ENCODE peak calls at places on chromosome 2, in eight cellular contexts. One of them, this sample, is unnamed.
A peak's percentile ranks its signal among the peaks of the same experiment; 100 is the strongest.

GRCh38 chr2:279956-280654 is 7.8 kb downstream of the ALKAL2 start:
- DNase-seq in stomach: no peak
- DNase-seq in cardiac muscle cell: no peak
- DNase-seq in IMR-90: no peak
- DNase-seq in CD8-positive, alpha-beta T cell: no peak
- DNase-seq in CD4-positive, alpha-beta memory T cell: no peak
- DNase-seq in iPS DF 6.9: no peak
- DNase-seq in neuronal stem cell: no peak
- DNase-seq in this sample: no peak

GRCh38 chr2:217942731-217943335 is 60.0 kb downstream of the TNS1 start:
- DNase-seq in cardiac muscle cell: no peak
- DNase-seq in IMR-90: no peak
- DNase-seq in stomach: no peak
- DNase-seq in CD4-positive, alpha-beta memory T cell: no peak
- DNase-seq in CD8-positive, alpha-beta T cell: no peak
- DNase-seq in neuronal stem cell: no peak
- DNase-seq in iPS DF 6.9: no peak
- DNase-seq in this sample: peak; percentile 48

GRCh38 chr2:143646271-143646670 is 517.1 kb downstream of the ARHGAP15 start:
- DNase-seq in CD4-positive, alpha-beta memory T cell: no peak
- DNase-seq in cardiac muscle cell: no peak
- DNase-seq in stomach: no peak
- DNase-seq in IMR-90: no peak
- DNase-seq in neuronal stem cell: no peak
- DNase-seq in CD8-positive, alpha-beta T cell: no peak
- DNase-seq in iPS DF 6.9: no peak
- DNase-seq in this sample: no peak

GRCh38 chr2:65291221-65292094 is 63.8 kb downstream of the ACTR2 start:
- DNase-seq in cardiac muscle cell: no peak
- DNase-seq in CD8-positive, alpha-beta T cell: no peak
- DNase-seq in stomach: no peak
- DNase-seq in IMR-90: no peak
- DNase-seq in neuronal stem cell: no peak
- DNase-seq in CD4-positive, alpha-beta memory T cell: no peak
- DNase-seq in iPS DF 6.9: no peak
- DNase-seq in this sample: no peak

GRCh38 chr2:16630463-16630862 is 35.2 kb downstream of the CYRIA start:
- DNase-seq in CD8-positive, alpha-beta T cell: no peak
- DNase-seq in IMR-90: no peak
- DNase-seq in neuronal stem cell: no peak
- DNase-seq in cardiac muscle cell: no peak
- DNase-seq in stomach: no peak
- DNase-seq in CD4-positive, alpha-beta memory T cell: no peak
- DNase-seq in iPS DF 6.9: no peak
- DNase-seq in this sample: no peak

GRCh38 chr2:85770369-85770768 is 16.6 kb downstream of the ATOH8 start:
- DNase-seq in cardiac muscle cell: no peak
- DNase-seq in stomach: no peak
- DNase-seq in neuronal stem cell: no peak
- DNase-seq in CD4-positive, alpha-beta memory T cell: no peak
- DNase-seq in iPS DF 6.9: no peak
- DNase-seq in CD8-positive, alpha-beta T cell: no peak
- DNase-seq in IMR-90: peak; percentile 66
- DNase-seq in this sample: no peak

GRCh38 chr2:11154460-11155325 is 574 bp upstream of the SLC66A3 start:
- DNase-seq in neuronal stem cell: peak; percentile 94
- DNase-seq in CD4-positive, alpha-beta memory T cell: peak; percentile 97
- DNase-seq in IMR-90: peak; percentile 93
- DNase-seq in stomach: peak; percentile 98
- DNase-seq in CD8-positive, alpha-beta T cell: peak; percentile 98
- DNase-seq in cardiac muscle cell: peak; percentile 98
- DNase-seq in iPS DF 6.9: peak; percentile 50
- DNase-seq in this sample: peak; percentile 100

GRCh38 chr2:26941486-26941885 is 29.0 kb upstream of the MAPRE3 start:
- DNase-seq in CD4-positive, alpha-beta memory T cell: no peak
- DNase-seq in iPS DF 6.9: no peak
- DNase-seq in IMR-90: no peak
- DNase-seq in stomach: no peak
- DNase-seq in cardiac muscle cell: no peak
- DNase-seq in neuronal stem cell: no peak
- DNase-seq in CD8-positive, alpha-beta T cell: no peak
- DNase-seq in this sample: no peak

GRCh38 chr2:96114546-96114902 is 1.8 kb downstream of the ADRA2B start:
- DNase-seq in cardiac muscle cell: no peak
- DNase-seq in stomach: no peak
- DNase-seq in iPS DF 6.9: no peak
- DNase-seq in IMR-90: no peak
- DNase-seq in CD4-positive, alpha-beta memory T cell: no peak
- DNase-seq in CD8-positive, alpha-beta T cell: no peak
- DNase-seq in neuronal stem cell: no peak
- DNase-seq in this sample: no peak

GRCh38 chr2:203737360-203737759 is 30.9 kb downstream of the CD28 start:
- DNase-seq in iPS DF 6.9: no peak
- DNase-seq in stomach: no peak
- DNase-seq in neuronal stem cell: no peak
- DNase-seq in cardiac muscle cell: no peak
- DNase-seq in CD4-positive, alpha-beta memory T cell: no peak
- DNase-seq in CD8-positive, alpha-beta T cell: no peak
- DNase-seq in IMR-90: peak; percentile 35
- DNase-seq in this sample: no peak

GRCh38 chr2:1804251-1804855 is 60.0 kb upstream of the PXDN start:
- DNase-seq in CD4-positive, alpha-beta memory T cell: no peak
- DNase-seq in cardiac muscle cell: no peak
- DNase-seq in CD8-positive, alpha-beta T cell: no peak
- DNase-seq in IMR-90: no peak
- DNase-seq in iPS DF 6.9: no peak
- DNase-seq in neuronal stem cell: no peak
- DNase-seq in stomach: no peak
- DNase-seq in this sample: no peak

DNA sequence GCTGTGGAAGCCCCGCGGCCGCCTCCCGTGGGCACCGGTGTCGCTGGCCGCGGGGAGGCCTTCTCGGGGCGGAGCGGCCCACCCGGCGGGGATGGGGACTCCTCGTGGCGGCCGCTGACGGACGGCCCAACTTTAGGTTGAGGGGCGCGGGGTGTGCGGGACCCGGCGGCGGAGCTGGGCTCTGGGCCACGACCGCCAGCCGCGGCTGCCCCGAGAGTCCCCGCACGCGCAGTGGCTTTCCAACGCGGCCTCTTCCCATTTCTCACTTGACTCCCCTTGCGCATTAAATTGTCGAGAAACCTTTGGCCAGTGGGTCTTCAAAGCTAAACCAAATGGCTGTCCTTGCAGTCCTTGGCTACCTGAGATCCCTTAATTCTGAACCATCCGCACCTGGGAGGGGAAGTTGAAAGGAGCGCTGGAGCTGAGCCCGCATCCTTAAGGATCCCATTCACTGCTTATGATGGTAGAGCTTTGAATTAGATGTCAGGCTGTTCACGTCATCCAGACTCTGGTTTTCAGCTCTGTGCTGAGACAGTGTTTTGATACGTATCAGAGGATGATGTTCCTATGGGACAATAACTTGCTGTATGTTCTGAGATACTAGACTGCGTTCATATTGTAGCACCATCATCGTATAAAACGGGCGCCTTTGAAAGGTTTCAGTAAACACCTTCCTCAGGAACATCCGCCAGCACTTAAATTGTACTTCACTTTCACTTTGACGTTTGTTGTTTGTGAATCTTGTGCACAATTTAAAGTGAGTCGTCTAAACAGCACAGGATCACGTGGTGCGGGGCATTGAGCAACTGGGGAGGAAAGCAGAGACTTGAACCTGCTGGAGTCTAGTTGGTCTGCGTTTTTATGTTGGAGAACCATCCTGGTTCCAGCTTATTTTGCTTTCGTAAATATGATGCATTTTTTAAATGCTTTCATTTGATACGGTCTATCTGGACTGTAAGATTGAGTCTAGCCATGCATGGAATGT is 874 bp downstream of the CLIP4 start:
- DNase-seq in CD8-positive, alpha-beta T cell: peak; percentile 57
- DNase-seq in CD4-positive, alpha-beta memory T cell: peak; percentile 78
- DNase-seq in cardiac muscle cell: peak; percentile 86
- DNase-seq in IMR-90: peak; percentile 85
- DNase-seq in iPS DF 6.9: no peak
- DNase-seq in neuronal stem cell: no peak
- DNase-seq in stomach: peak; percentile 58
- DNase-seq in this sample: peak; percentile 15
- H3K4me3 ChIP-seq in CD8-positive, alpha-beta T cell: peak overlapping the region; percentile 80
- H3K4me3 ChIP-seq in CD4-positive, alpha-beta memory T cell: peak overlapping the region; percentile 88
- H3K4me3 ChIP-seq in cardiac muscle cell: peak overlapping the region; percentile 54
- H3K4me3 ChIP-seq in IMR-90: peak overlapping the region; percentile 88
- H3K4me3 ChIP-seq in iPS DF 6.9: peak overlapping the region; percentile 60
- H3K4me3 ChIP-seq in neuronal stem cell: peak overlapping the region; percentile 55
- H3K4me3 ChIP-seq in stomach: peak overlapping the region; percentile 75
- H3K4me3 ChIP-seq in this sample: peak overlapping the region; percentile 44

GRCh38 chr2:111025288-111025687 is 95.4 kb upstream of the BCL2L11 start:
- DNase-seq in CD8-positive, alpha-beta T cell: no peak
- DNase-seq in stomach: no peak
- DNase-seq in CD4-positive, alpha-beta memory T cell: no peak
- DNase-seq in cardiac muscle cell: no peak
- DNase-seq in neuronal stem cell: no peak
- DNase-seq in iPS DF 6.9: no peak
- DNase-seq in IMR-90: no peak
- DNase-seq in this sample: no peak

GRCh38 chr2:111017909-111018308 is 102.8 kb upstream of the BCL2L11 start:
- DNase-seq in cardiac muscle cell: no peak
- DNase-seq in IMR-90: no peak
- DNase-seq in CD4-positive, alpha-beta memory T cell: no peak
- DNase-seq in neuronal stem cell: no peak
- DNase-seq in iPS DF 6.9: no peak
- DNase-seq in CD8-positive, alpha-beta T cell: no peak
- DNase-seq in stomach: no peak
- DNase-seq in this sample: no peak

GRCh38 chr2:111024496-111024895 is 96.2 kb upstream of the BCL2L11 start:
- DNase-seq in neuronal stem cell: no peak
- DNase-seq in IMR-90: no peak
- DNase-seq in cardiac muscle cell: no peak
- DNase-seq in stomach: no peak
- DNase-seq in CD8-positive, alpha-beta T cell: no peak
- DNase-seq in iPS DF 6.9: no peak
- DNase-seq in CD4-positive, alpha-beta memory T cell: no peak
- DNase-seq in this sample: no peak

GRCh38 chr2:111017034-111017640 is 103.6 kb upstream of the BCL2L11 start:
- DNase-seq in CD8-positive, alpha-beta T cell: no peak
- DNase-seq in stomach: no peak
- DNase-seq in CD4-positive, alpha-beta memory T cell: no peak
- DNase-seq in iPS DF 6.9: no peak
- DNase-seq in cardiac muscle cell: no peak
- DNase-seq in neuronal stem cell: no peak
- DNase-seq in IMR-90: no peak
- DNase-seq in this sample: no peak

DNA sequence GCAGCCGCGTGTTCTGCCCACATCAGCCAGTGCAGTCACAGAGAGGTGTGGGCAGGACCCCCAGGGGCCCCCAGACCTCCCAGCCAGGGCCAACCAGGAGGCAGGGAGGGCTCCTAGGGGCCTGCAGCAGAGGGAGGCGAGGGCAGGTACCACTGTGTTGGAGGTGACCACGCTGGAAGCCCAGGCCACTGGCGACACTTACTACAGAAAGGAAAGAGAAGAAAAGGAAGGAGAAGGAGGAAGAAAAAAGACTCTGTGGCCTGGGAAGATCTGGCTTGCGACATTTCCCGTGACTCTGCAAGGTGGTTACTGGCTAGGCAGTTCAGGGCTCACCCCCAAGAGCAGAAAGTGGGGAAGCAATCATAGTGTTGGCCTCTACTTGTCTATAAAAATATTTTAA is 98.1 kb upstream of the BCL2L11 start:
- DNase-seq in neuronal stem cell: no peak
- DNase-seq in cardiac muscle cell: no peak
- DNase-seq in stomach: no peak
- DNase-seq in CD4-positive, alpha-beta memory T cell: no peak
- DNase-seq in CD8-positive, alpha-beta T cell: no peak
- DNase-seq in iPS DF 6.9: no peak
- DNase-seq in IMR-90: no peak
- DNase-seq in this sample: no peak
- H3K27me3 ChIP-seq in neuronal stem cell: no peaks in the 10 kb centered on the region
- H3K27me3 ChIP-seq in cardiac muscle cell: no peaks in the 10 kb centered on the region
- H3K27me3 ChIP-seq in stomach: no peaks in the 10 kb centered on the region
- H3K27me3 ChIP-seq in CD4-positive, alpha-beta memory T cell: no peaks in the 10 kb centered on the region
- H3K27me3 ChIP-seq in CD8-positive, alpha-beta T cell: no peaks in the 10 kb centered on the region
- H3K27me3 ChIP-seq in iPS DF 6.9: no peaks in the 10 kb centered on the region
- H3K27me3 ChIP-seq in IMR-90: peaks cover 29% of the 10 kb centered on the region
- H3K27me3 ChIP-seq in this sample: no peaks in the 10 kb centered on the region

DNA sequence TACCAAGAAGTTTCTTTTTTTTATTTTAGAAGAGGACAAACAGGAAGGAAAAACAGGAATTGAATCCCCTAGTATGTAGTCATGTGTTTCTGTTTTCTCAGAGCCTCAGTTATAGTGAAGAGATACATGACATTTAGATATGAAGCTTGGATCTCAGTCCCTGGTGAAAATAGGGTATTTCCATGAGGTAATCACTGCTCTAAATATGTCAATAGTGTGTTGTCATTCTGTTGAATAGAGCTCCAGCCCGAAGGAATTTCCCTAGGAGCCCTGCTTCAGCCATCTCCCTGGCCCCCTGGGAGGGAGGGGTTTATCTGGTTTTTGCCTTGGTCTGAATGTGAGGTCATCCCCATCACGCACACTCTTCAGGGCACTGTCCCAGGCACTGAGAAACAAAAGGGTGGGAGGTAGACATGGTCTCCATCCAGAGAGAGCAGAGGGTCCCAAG is 47.1 kb upstream of the REL start:
- DNase-seq in IMR-90: no peak
- DNase-seq in CD8-positive, alpha-beta T cell: no peak
- DNase-seq in CD4-positive, alpha-beta memory T cell: no peak
- DNase-seq in iPS DF 6.9: no peak
- DNase-seq in cardiac muscle cell: peak; percentile 14
- DNase-seq in stomach: no peak
- DNase-seq in neuronal stem cell: no peak
- DNase-seq in this sample: no peak
- H3K4me1 ChIP-seq in IMR-90: no peaks in the 10 kb centered on the region
- H3K4me1 ChIP-seq in CD8-positive, alpha-beta T cell: no peaks in the 10 kb centered on the region
- H3K4me1 ChIP-seq in CD4-positive, alpha-beta memory T cell: no peaks in the 10 kb centered on the region
- H3K4me1 ChIP-seq in iPS DF 6.9: no peaks in the 10 kb centered on the region
- H3K4me1 ChIP-seq in cardiac muscle cell: no peaks in the 10 kb centered on the region
- H3K4me1 ChIP-seq in stomach: no peaks in the 10 kb centered on the region
- H3K4me1 ChIP-seq in neuronal stem cell: peaks cover 6% of the 10 kb centered on the region
- H3K4me1 ChIP-seq in this sample: no peaks in the 10 kb centered on the region

DNA sequence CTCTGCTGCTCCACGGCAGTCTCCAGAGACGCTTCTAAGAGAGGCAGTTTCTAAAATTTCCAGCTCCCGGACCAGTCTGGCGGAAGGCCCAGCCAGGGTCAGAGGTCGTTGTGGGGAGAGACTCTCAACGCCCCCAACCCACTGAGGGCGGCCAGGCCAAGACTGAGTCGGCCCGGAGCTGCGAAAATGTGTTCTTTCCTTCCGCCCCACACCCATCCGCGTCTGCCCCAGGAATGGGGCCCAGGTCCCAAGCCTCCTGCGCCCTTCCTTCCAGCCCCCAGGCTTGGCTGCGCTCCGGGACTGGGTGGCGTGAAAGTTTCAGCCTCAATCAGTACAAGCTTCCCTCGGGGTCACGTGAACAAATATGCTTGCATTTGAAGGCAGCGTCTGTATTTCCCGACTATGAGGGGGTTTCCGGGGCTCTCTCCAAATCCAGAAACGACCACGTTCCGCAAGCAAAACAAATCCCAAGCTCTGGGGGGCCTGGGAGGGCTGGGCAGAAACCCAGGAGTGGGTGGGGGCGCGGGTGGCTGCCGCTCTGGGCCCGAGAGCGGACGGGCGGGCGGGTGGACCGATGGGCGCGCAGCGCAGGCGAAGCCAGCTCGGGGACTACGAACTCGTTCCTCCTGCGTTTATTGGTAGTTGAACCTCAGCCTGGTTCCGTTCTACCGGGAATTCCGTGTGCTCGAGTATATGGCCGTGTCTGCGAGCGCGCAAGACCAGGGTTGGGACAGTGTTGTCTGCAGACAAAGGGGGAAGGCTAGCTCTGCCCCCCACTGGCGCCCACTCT is 3.3 kb downstream of the HOXD3 start:
- DNase-seq in CD8-positive, alpha-beta T cell: no peak
- DNase-seq in IMR-90: no peak
- DNase-seq in cardiac muscle cell: no peak
- DNase-seq in CD4-positive, alpha-beta memory T cell: no peak
- DNase-seq in iPS DF 6.9: no peak
- DNase-seq in neuronal stem cell: no peak
- DNase-seq in stomach: no peak
- DNase-seq in this sample: no peak
- H3K4me3 ChIP-seq in CD8-positive, alpha-beta T cell: no peak overlapping the region
- H3K4me3 ChIP-seq in IMR-90: no peak overlapping the region
- H3K4me3 ChIP-seq in cardiac muscle cell: no peak overlapping the region
- H3K4me3 ChIP-seq in CD4-positive, alpha-beta memory T cell: no peak overlapping the region
- H3K4me3 ChIP-seq in iPS DF 6.9: no peak overlapping the region
- H3K4me3 ChIP-seq in neuronal stem cell: no peak overlapping the region
- H3K4me3 ChIP-seq in stomach: no peak overlapping the region
- H3K4me3 ChIP-seq in this sample: no peak overlapping the region

This sample was measured in pancreas.